ENCODE peak calls at places on chromosomes 1 and 21, in four cellular contexts. M is NCI-H1092 treated with DMSO at 0.1 percent for 48 hours, P is epithelial cell of proximal tubule, K is hepatocyte. Y is an unnamed sample.

GRCh38 chr1:23581219-23581618 is 21.9 kb upstream of the ID3 start:
- DNase-seq in M (no peak), P (no peak), K (no peak), Y (no peak)

GRCh38 chr21:34073032-34073748 is at the start of the genes MRPS6 and SLC5A3:
- DNase-seq in M (peak), P (no peak), K (peak), Y (peak)

GRCh38 chr1:55234016-55234415 is 18.9 kb upstream of the USP24 start:
- DNase-seq in M (no peak), P (no peak), K (no peak), Y (no peak)

GRCh38 chr1:218377143-218377660 is 32.1 kb downstream of the TGFB2 start:
- DNase-seq in M (no peak), P (peak), K (no peak), Y (peak)

GRCh38 chr21:45246014-45246413 is 41.7 kb downstream of the POFUT2 start:
- DNase-seq in M (no peak), P (no peak), K (no peak), Y (no peak)

GRCh38 chr1:116968724-116969123 is 32.8 kb upstream of the CD101 start:
- DNase-seq in M (no peak), P (no peak), K (no peak), Y (no peak)

GRCh38 chr21:35048706-35049617 is at the start of gene RUNX1:
- DNase-seq in M (no peak), P (no peak), K (no peak), Y (peak)

GRCh38 chr1:52523376-52523775 is 29.5 kb downstream of the TUT4 start:
- DNase-seq in M (no peak), P (no peak), K (no peak), Y (peak)

GRCh38 chr1:2583871-2584341 is 2.7 kb upstream of the PRXL2B start:
- DNase-seq in M (no peak), P (no peak), K (peak), Y (no peak)

GRCh38 chr1:31715097-31715872 is 11.5 kb upstream of the COL16A1 start:
- DNase-seq in M (peak), P (no peak), K (peak), Y (peak)

GRCh38 chr1:48061162-48062136 is 64.3 kb upstream of the TRABD2B start:
- DNase-seq in M (peak), P (no peak), K (peak), Y (peak)

Y was measured in astrocyte of the hippocampus.